ENCODE peak calls at places on chromosomes 13 and 19, in seven cellular contexts. Q is left colon; J is CD4-positive, alpha-beta T cell; K is astrocyte of the spinal cord; V is stimulated activated CD4-positive, alpha-beta T cell treated with anti-CD3 and anti-CD28 coated beads, Interleukin-15, amount 100 ng/mL, for 24 hours; L is T-helper 1 cell; F is HFFc6. R is an unnamed sample.

GRCh38 chr13:84896128-84896527 is 903.1 kb downstream of the SLITRK6 start:
- DNase-seq in J (no peak), F (peak; percentile 48), K (peak; percentile 62), L (no peak), Q (peak; percentile 3), V (peak; percentile 35), R (peak; percentile 37)

GRCh38 chr13:90201676-90202425 is 1145.6 kb upstream of the MIR17HG start:
- DNase-seq in L (no peak), K (peak; percentile 2), Q (no peak), J (no peak), F (no peak), V (no peak), R (no peak)

GRCh38 chr19:6218497-6219146 is 61.2 kb downstream of the MLLT1 start:
- DNase-seq in Q (peak; percentile 89), K (peak; percentile 77), V (peak; percentile 87), L (peak; percentile 56), F (peak; percentile 68), J (peak; percentile 80), R (peak; percentile 93)

GRCh38 chr19:23762884-23763711 is 4.4 kb upstream of the ZNF681 start:
- DNase-seq in J (peak; percentile 72), K (peak; percentile 57), Q (peak; percentile 95), V (peak; percentile 89), L (peak; percentile 77), F (no peak), R (peak; percentile 96)

GRCh38 chr19:1503089-1503924 is 9.5 kb downstream of the ADAMTSL5 start:
- DNase-seq in Q (peak; percentile 69), F (no peak), K (no peak), L (no peak), J (peak; percentile 55), V (peak; percentile 83), R (peak; percentile 62)

GRCh38 chr19:16456652-16457194 is 15.0 kb downstream of the EPS15L1 start:
- DNase-seq in Q (no peak), K (no peak), V (no peak), J (no peak), L (no peak), F (no peak), R (no peak)

GRCh38 chr13:98507060-98507797 is 69.7 kb downstream of the STK24 start:
- DNase-seq in Q (peak; percentile 63), K (peak; percentile 56), F (no peak), V (no peak), L (no peak), J (no peak), R (peak; percentile 69)

GRCh38 chr19:17542793-17543582 is 12.5 kb upstream of the COLGALT1 start:
- DNase-seq in J (no peak), V (no peak), L (no peak), Q (no peak), F (no peak), K (no peak), R (no peak)

GRCh38 chr19:17496337-17496997 is 15.0 kb upstream of the PGLS start:
- DNase-seq in V (peak; percentile 90), F (peak; percentile 19), L (peak; percentile 54), Q (peak; percentile 88), J (peak; percentile 71), K (peak; percentile 59), R (peak; percentile 82)

GRCh38 chr13:79307433-79307861 is 98.6 kb downstream of the RBM26 start:
- DNase-seq in Q (no peak), V (no peak), K (no peak), J (no peak), F (no peak), L (no peak), R (no peak)

GRCh38 chr19:51440052-51440451 is 18.2 kb downstream of the SIGLEC8 start:
- DNase-seq in J (no peak), L (no peak), K (no peak), V (no peak), F (no peak), Q (no peak), R (no peak)

GRCh38 chr19:49637865-49638350 is 2.0 kb downstream of the RRAS start:
- DNase-seq in V (no peak), F (peak; percentile 73), Q (peak; percentile 87), L (no peak), K (peak; percentile 65), J (no peak), R (peak; percentile 94)

GRCh38 chr13:42633495-42633894 is 59.5 kb downstream of the TNFSF11 start:
- DNase-seq in Q (no peak), K (no peak), J (no peak), L (no peak), V (no peak), F (no peak), R (no peak)

GRCh38 chr19:50794074-50794777 is 4.0 kb downstream of the ACP4 start:
- DNase-seq in K (no peak), V (peak; percentile 67), F (no peak), J (no peak), Q (peak; percentile 63), L (no peak), R (peak; percentile 47)

GRCh38 chr19:6138066-6138465 is 2.6 kb downstream of the ACSBG2 start:
- DNase-seq in L (no peak), K (no peak), F (no peak), V (no peak), J (no peak), Q (no peak), R (no peak)

GRCh38 chr13:46578590-46578975 is 25.6 kb downstream of the LRCH1 start:
- DNase-seq in K (no peak), F (no peak), J (no peak), L (no peak), V (no peak), Q (no peak), R (no peak)

GRCh38 chr19:55809381-55810058 is 22.3 kb downstream of the NLRP11 start:
- DNase-seq in L (no peak), V (peak; percentile 63), J (peak; percentile 0), K (peak; percentile 0), Q (peak; percentile 73), F (peak; percentile 9), R (peak; percentile 63)

GRCh38 chr13:93169980-93170379 is 56.6 kb upstream of the GPC6 start:
- DNase-seq in Q (no peak), K (peak; percentile 90), F (peak; percentile 32), V (no peak), L (no peak), J (no peak), R (no peak)

GRCh38 chr19:43779147-43779819 is 1.5 kb downstream of the KCNN4 start:
- DNase-seq in J (no peak), F (no peak), K (no peak), V (no peak), Q (peak; percentile 83), L (no peak), R (peak; percentile 82)

GRCh38 chr13:113047587-113047986 is 58.0 kb upstream of the F7 start:
- DNase-seq in J (no peak), K (no peak), F (no peak), V (no peak), Q (no peak), L (no peak), R (no peak)

GRCh38 chr19:5684694-5685430 is 4.0 kb downstream of the HSD11B1L start:
- DNase-seq in V (no peak), K (no peak), L (no peak), J (no peak), F (no peak), Q (no peak), R (no peak)

GRCh38 chr13:27182844-27183497 is 11.4 kb upstream of the USP12 start:
- DNase-seq in J (no peak), K (peak; percentile 83), L (no peak), F (peak; percentile 96), Q (no peak), V (no peak), R (peak; percentile 19)

GRCh38 chr13:99959127-99959529 is 12.4 kb downstream of the ZIC5 start:
- DNase-seq in L (no peak), F (no peak), V (no peak), K (no peak), Q (no peak), J (no peak), R (no peak)

GRCh38 chr13:99275093-99275469 is 16.9 kb upstream of the GPR18 start:
- DNase-seq in F (peak; percentile 69), V (peak; percentile 53), K (peak; percentile 87), L (no peak), Q (no peak), J (no peak), R (no peak)

GRCh38 chr19:3154957-3155736 is 19.3 kb downstream of the GNA15 start:
- DNase-seq in J (peak; percentile 61), K (peak; percentile 96), Q (peak; percentile 48), F (peak; percentile 99), V (peak; percentile 93), L (peak; percentile 68), R (peak; percentile 49)

GRCh38 chr13:74574964-74575728 is 440.9 kb upstream of the KLF12 start:
- DNase-seq in V (peak; percentile 1), J (no peak), Q (no peak), F (no peak), K (peak; percentile 13), L (no peak), R (no peak)

GRCh38 chr19:34662919-34663318 is 14.0 kb downstream of the SCGB2B2 start:
- DNase-seq in J (no peak), K (no peak), L (no peak), V (peak; percentile 53), F (peak; percentile 12), Q (no peak), R (no peak)

GRCh38 chr19:40411958-40412499 is 1.1 kb downstream of the PRX start:
- DNase-seq in L (no peak), F (no peak), J (no peak), Q (no peak), V (no peak), K (no peak), R (no peak)

GRCh38 chr13:111007209-111007608 is 92.3 kb upstream of the ANKRD10 start:
- DNase-seq in Q (no peak), V (no peak), K (no peak), L (no peak), J (no peak), F (no peak), R (no peak)

GRCh38 chr13:111485491-111486250 is 165.2 kb downstream of the TEX29 start:
- DNase-seq in K (no peak), F (no peak), L (no peak), V (no peak), Q (no peak), J (no peak), R (peak; percentile 4)

GRCh38 chr13:25406377-25406776 is 34.6 kb downstream of the ATP8A2 start:
- DNase-seq in F (no peak), J (no peak), Q (no peak), V (no peak), L (no peak), K (no peak), R (no peak)

R was measured in colonic mucosa.